ENCODE peak calls at places on chromosomes 11 and 22, in nine cellular contexts. V is upper lobe of right lung; F is CD4-positive, alpha-beta T cell; T is brain microvascular endothelial cell; U is cardiac muscle cell; X is colonic mucosa; S is adrenal gland; N is transverse colon; W is H9. D is an unnamed sample.
A peak's percentile ranks its signal among the peaks of the same experiment; 100 is the strongest.

GRCh38 chr11:77056814-77057402 is 9.9 kb upstream of the CAPN5 start:
- DNase-seq in V (no peak), F (no peak), T (no peak), U (no peak), X (no peak), S (no peak), N (no peak), W (no peak), D (no peak)

GRCh38 chr11:134330611-134331564 is 900 bp upstream of the GLB1L2 start:
- DNase-seq in V (no peak), F (no peak), T (no peak), U (no peak), X (no peak), S (no peak), N (no peak), W (no peak), D (no peak)

GRCh38 chr22:38415561-38416321 is 39.3 kb downstream of the KCNJ4 start:
- DNase-seq in V (peak; percentile 53), F (no peak), T (no peak), U (no peak), X (no peak), S (no peak), N (no peak), W (peak; percentile 80), D (no peak)

GRCh38 chr11:74138021-74138420 is 32.8 kb downstream of the C2CD3 start:
- DNase-seq in V (no peak), F (no peak), T (no peak), U (no peak), X (no peak), S (no peak), N (no peak), W (no peak), D (no peak)

GRCh38 chr11:43907028-43907966 is 26.7 kb downstream of the ALKBH3 start:
- DNase-seq in V (no peak), F (no peak), T (no peak), U (no peak), X (no peak), S (no peak), N (no peak), W (no peak), D (no peak)

GRCh38 chr22:27181537-27181936 is 524.1 kb downstream of the MIAT start:
- DNase-seq in V (no peak), F (no peak), T (no peak), U (no peak), X (no peak), S (no peak), N (no peak), W (no peak), D (no peak)

GRCh38 chr22:45552017-45552411 is 49.3 kb downstream of the FBLN1 start:
- DNase-seq in V (no peak), F (no peak), T (no peak), U (no peak), X (no peak), S (no peak), N (no peak), W (peak; percentile 43), D (no peak)

GRCh38 chr11:11252403-11252802 is 100.6 kb downstream of the CSNK2A3 start:
- DNase-seq in V (no peak), F (no peak), T (no peak), U (no peak), X (no peak), S (no peak), N (no peak), W (no peak), D (no peak)

GRCh38 chr11:115317428-115318185 is 186.6 kb downstream of the CADM1 start:
- DNase-seq in V (no peak), F (no peak), T (no peak), U (no peak), X (no peak), S (no peak), N (no peak), W (no peak), D (no peak)

GRCh38 chr22:50276143-50276542 is 6.0 kb upstream of the MAPK11 start:
- DNase-seq in V (peak; percentile 92), F (no peak), T (no peak), U (peak; percentile 29), X (peak; percentile 74), S (peak; percentile 85), N (peak; percentile 81), W (peak; percentile 54), D (no peak)

GRCh38 chr11:120660024-120660565 is 148.5 kb downstream of the GRIK4 start:
- DNase-seq in V (no peak), F (no peak), T (peak; percentile 16), U (peak; percentile 62), X (peak; percentile 23), S (no peak), N (peak; percentile 41), W (peak; percentile 83), D (no peak)

GRCh38 chr22:38835888-38836301 is 7.9 kb downstream of the NPTXR start:
- DNase-seq in V (no peak), F (no peak), T (no peak), U (no peak), X (no peak), S (no peak), N (no peak), W (no peak), D (no peak)

GRCh38 chr11:116558504-116559252 is 214.1 kb downstream of the BUD13 start:
- DNase-seq in V (no peak), F (no peak), T (peak; percentile 19), U (no peak), X (no peak), S (no peak), N (no peak), W (no peak), D (no peak)

GRCh38 chr11:82873919-82874333 is 26.3 kb downstream of the PRCP start:
- DNase-seq in V (no peak), F (no peak), T (no peak), U (no peak), X (no peak), S (no peak), N (no peak), W (no peak), D (no peak)

GRCh38 chr22:44392446-44392921 is 79.7 kb upstream of the SHISAL1 start:
- DNase-seq in V (peak; percentile 45), F (no peak), T (no peak), U (no peak), X (no peak), S (no peak), N (no peak), W (peak; percentile 21), D (no peak)

GRCh38 chr11:61577383-61578118 is 3.3 kb downstream of the SYT7 start:
- DNase-seq in V (no peak), F (no peak), T (no peak), U (peak; percentile 84), X (no peak), S (no peak), N (no peak), W (peak; percentile 83), D (no peak)

GRCh38 chr22:39703890-39704658 is 133.5 kb downstream of the CACNA1I start:
- DNase-seq in V (no peak), F (no peak), T (no peak), U (no peak), X (peak; percentile 26), S (no peak), N (peak; percentile 17), W (no peak), D (peak; percentile 75)

GRCh38 chr11:90635145-90635544 is 412.3 kb upstream of the CHORDC1 start:
- DNase-seq in V (no peak), F (no peak), T (no peak), U (no peak), X (no peak), S (no peak), N (no peak), W (no peak), D (no peak)

GRCh38 chr11:98955551-98955950 is 65.2 kb upstream of the CNTN5 start:
- DNase-seq in V (no peak), F (no peak), T (no peak), U (no peak), X (no peak), S (no peak), N (no peak), W (no peak), D (no peak)

GRCh38 chr11:44519989-44520737 is 45.3 kb upstream of the CD82 start:
- DNase-seq in V (no peak), F (no peak), T (no peak), U (no peak), X (no peak), S (no peak), N (no peak), W (no peak), D (no peak)

DNA sequence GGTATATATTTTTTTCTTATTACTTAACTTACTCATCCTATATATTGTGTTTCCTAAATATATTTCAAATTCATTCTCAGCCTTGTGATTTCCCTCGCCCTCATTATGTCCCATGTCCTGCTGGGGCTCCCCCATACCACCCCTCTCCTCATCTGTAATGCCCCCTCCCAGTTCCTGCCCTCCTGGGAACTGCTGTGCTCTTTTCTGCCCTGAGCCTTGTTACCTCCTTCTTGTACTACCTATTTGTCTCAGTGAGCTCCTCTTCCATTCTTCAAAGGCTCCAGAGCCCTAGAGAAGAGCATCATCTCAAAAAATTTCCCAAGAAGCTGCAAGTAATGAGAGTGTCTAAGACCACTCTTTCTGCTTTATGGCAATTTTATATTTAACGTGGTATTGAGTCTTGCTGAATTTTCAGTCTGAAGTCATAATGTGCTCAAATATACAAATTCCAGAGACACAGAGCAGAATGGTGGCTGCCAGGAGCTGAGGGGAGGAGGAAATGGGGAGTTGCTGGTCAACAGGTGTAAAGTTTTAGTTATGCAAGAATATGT is 66.5 kb upstream of the TOP3B start:
- DNase-seq in V (no peak), F (no peak), T (no peak), U (no peak), X (no peak), S (no peak), N (no peak), W (no peak), D (no peak)
- H3K27me3 ChIP-seq in V (no peaks in the 10 kb centered on the region), F (peaks cover 7% of the 10 kb centered on the region), T (peaks cover 21% of the 10 kb centered on the region), U (peaks cover 52% of the 10 kb centered on the region), X (no peaks in the 10 kb centered on the region), S (peaks cover 4% of the 10 kb centered on the region), N (peaks cover 19% of the 10 kb centered on the region), W (peaks cover 29% of the 10 kb centered on the region), D (no peaks in the 10 kb centered on the region)

DNA sequence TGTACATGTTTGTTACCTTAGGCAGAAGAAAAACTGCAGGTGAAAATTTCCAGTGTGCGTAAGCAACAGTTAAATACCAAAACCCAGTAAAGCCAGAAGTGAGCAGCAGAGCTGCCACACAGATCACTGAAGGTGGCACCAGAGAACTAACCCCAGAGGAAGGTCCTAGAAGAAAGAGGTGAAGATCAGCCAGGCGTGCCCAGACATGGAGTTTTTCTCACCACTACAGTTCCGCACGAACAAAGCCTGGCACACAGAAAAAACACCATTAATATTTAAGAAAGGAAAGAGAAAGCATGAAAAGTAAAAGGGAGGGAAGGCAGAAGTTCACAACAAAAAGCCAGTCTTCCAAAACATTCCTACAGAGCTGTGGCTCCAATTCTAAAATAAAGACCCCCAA is 60.7 kb downstream of the STK33 start:
- DNase-seq in V (no peak), F (no peak), T (no peak), U (no peak), X (no peak), S (no peak), N (no peak), W (no peak), D (no peak)
- TF ChIP-seq CTCF in V (no peak), F (no peak), T (no peak), U (no peak), X (no peak), S (no peak), N (no peak), W (peak; percentile 11), D (no peak)

GRCh38 chr22:30247561-30247960 is 1.0 kb upstream of the LIF start:
- DNase-seq in V (no peak), F (no peak), T (no peak), U (no peak), X (peak; percentile 39), S (no peak), N (no peak), W (no peak), D (no peak)
- H3K27me3 ChIP-seq in V (peaks cover 11% of the 10 kb centered on the region), F (no peaks in the 10 kb centered on the region), T (no peaks in the 10 kb centered on the region), U (peaks cover 34% of the 10 kb centered on the region), X (peaks cover 6% of the 10 kb centered on the region), S (no peaks in the 10 kb centered on the region), N (peaks cover 16% of the 10 kb centered on the region), W (no peaks in the 10 kb centered on the region), D (peaks cover 35% of the 10 kb centered on the region)

GRCh38 chr11:2397005-2397404 is 3.5 kb upstream of the TSSC4 start:
- DNase-seq in V (no peak), F (no peak), T (no peak), U (no peak), X (no peak), S (no peak), N (no peak), W (no peak), D (no peak)
- TF ChIP-seq CTCF in V (no peak), F (no peak), T (no peak), U (no peak), X (no peak), S (no peak), N (no peak), W (no peak), D (no peak)

D was measured in gastrocnemius medialis.